ENCODE peak calls at places on chromosomes 4 and X, in seven cellular contexts. H, G, Q, D, K, Z and C are unnamed samples.
A peak's percentile ranks its signal among the peaks of the same experiment; 100 is the strongest.

GRCh38 chr4:102535398-102536082 is 34.4 kb downstream of the NFKB1 start:
- DNase-seq in H (peak; percentile 77), G (no peak), Q (no peak), D (no peak), K (peak; percentile 6), Z (peak; percentile 61), C (no peak)

GRCh38 chr4:22237155-22237751 is 278.6 kb downstream of the ADGRA3 start:
- DNase-seq in H (no peak), G (no peak), Q (peak; percentile 15), D (no peak), K (no peak), Z (peak; percentile 8), C (peak; percentile 2)

GRCh38 chr4:76384052-76384451 is 36.9 kb downstream of the CCDC158 start:
- DNase-seq in H (peak; percentile 39), G (no peak), Q (no peak), D (no peak), K (no peak), Z (peak; percentile 39), C (no peak)

GRCh38 chrX:65994519-65995501 is 45.1 kb downstream of the VSIG4 start:
- DNase-seq in H (no peak), G (no peak), Q (no peak), D (no peak), K (no peak), Z (no peak), C (no peak)

GRCh38 chr4:119020158-119020557 is 115.5 kb upstream of the MYOZ2 start:
- DNase-seq in H (peak; percentile 34), G (no peak), Q (no peak), D (no peak), K (no peak), Z (peak; percentile 31), C (no peak)

GRCh38 chr4:2365054-2365912 is 53.2 kb downstream of the ZFYVE28 start:
- DNase-seq in H (no peak), G (no peak), Q (no peak), D (no peak), K (no peak), Z (no peak), C (no peak)

GRCh38 chr4:147787204-147787603 is 55.3 kb downstream of the ARHGAP10 start:
- DNase-seq in H (peak; percentile 81), G (no peak), Q (no peak), D (no peak), K (no peak), Z (peak; percentile 63), C (peak; percentile 37)

GRCh38 chr4:128649161-128649560 is 160.3 kb upstream of the JADE1 start:
- DNase-seq in H (no peak), G (no peak), Q (no peak), D (no peak), K (no peak), Z (no peak), C (no peak)

GRCh38 chr4:156238171-156238570 is 284.5 kb upstream of the CTSO start:
- DNase-seq in H (no peak), G (no peak), Q (no peak), D (no peak), K (no peak), Z (no peak), C (no peak)

GRCh38 chrX:45775462-45775861 is 574.8 kb upstream of the DIPK2B start:
- DNase-seq in H (no peak), G (peak; percentile 77), Q (no peak), D (no peak), K (no peak), Z (peak; percentile 70), C (no peak)

GRCh38 chr4:15920723-15921591 is 17.6 kb downstream of the FGFBP1 start:
- DNase-seq in H (peak; percentile 98), G (peak; percentile 92), Q (no peak), D (no peak), K (peak; percentile 95), Z (peak; percentile 97), C (peak; percentile 96)

GRCh38 chrX:51459125-51459524 is 37.3 kb downstream of the NUDT11 start:
- DNase-seq in H (peak; percentile 41), G (peak; percentile 41), Q (no peak), D (no peak), K (no peak), Z (peak; percentile 35), C (peak; percentile 25)

GRCh38 chr4:168167714-168168284 is 75.5 kb downstream of the ANXA10 start:
- DNase-seq in H (peak; percentile 50), G (no peak), Q (no peak), D (no peak), K (no peak), Z (peak; percentile 31), C (no peak)

GRCh38 chrX:111005151-111005550 is 90.8 kb upstream of the PAK3 start:
- DNase-seq in H (no peak), G (no peak), Q (no peak), D (no peak), K (no peak), Z (no peak), C (no peak)

GRCh38 chrX:150610446-150610845 is 42.0 kb downstream of the MTM1 start:
- DNase-seq in H (peak; percentile 8), G (no peak), Q (no peak), D (no peak), K (no peak), Z (no peak), C (no peak)

GRCh38 chr4:21888195-21888976 is 60.2 kb downstream of the KCNIP4 start:
- DNase-seq in H (peak; percentile 93), G (peak; percentile 1), Q (no peak), D (no peak), K (peak; percentile 72), Z (peak; percentile 82), C (peak; percentile 40)

GRCh38 chr4:117085185-117085701 is at the start of gene TRAM1L1:
- DNase-seq in H (peak; percentile 66), G (no peak), Q (no peak), D (peak; percentile 80), K (peak; percentile 61), Z (peak; percentile 54), C (no peak)

GRCh38 chrX:150207733-150208132 is 155.4 kb upstream of the MAMLD1 start:
- DNase-seq in H (no peak), G (no peak), Q (no peak), D (no peak), K (no peak), Z (no peak), C (no peak)

GRCh38 chrX:47831788-47832187 is 4.9 kb upstream of the ZNF81 start:
- DNase-seq in H (peak; percentile 41), G (peak; percentile 65), Q (peak; percentile 40), D (no peak), K (no peak), Z (peak; percentile 48), C (peak; percentile 65)

GRCh38 chrX:5998901-5999300 is 229.8 kb downstream of the NLGN4X start:
- DNase-seq in H (no peak), G (no peak), Q (no peak), D (no peak), K (no peak), Z (no peak), C (no peak)

GRCh38 chr4:56086073-56086521 is 137.4 kb downstream of the CEP135 start:
- DNase-seq in H (peak; percentile 47), G (peak; percentile 63), Q (no peak), D (no peak), K (peak; percentile 1), Z (no peak), C (no peak)

GRCh38 chrX:42920752-42921151 is 142.8 kb upstream of the PPP1R2C start:
- DNase-seq in H (no peak), G (no peak), Q (no peak), D (no peak), K (no peak), Z (no peak), C (no peak)

GRCh38 chr4:15003891-15004700 is 1.8 kb downstream of the CPEB2 start:
- DNase-seq in H (no peak), G (peak; percentile 50), Q (peak; percentile 45), D (peak; percentile 82), K (no peak), Z (no peak), C (peak; percentile 40)

GRCh38 chrX:46913710-46914109 is 1.5 kb downstream of the JADE3 start:
- DNase-seq in H (peak; percentile 41), G (peak; percentile 32), Q (no peak), D (no peak), K (no peak), Z (peak; percentile 50), C (peak; percentile 26)

GRCh38 chr4:66091801-66092200 is 421.5 kb upstream of the EPHA5 start:
- DNase-seq in H (no peak), G (no peak), Q (no peak), D (no peak), K (no peak), Z (peak; percentile 3), C (no peak)

GRCh38 chrX:139287155-139287924 is 243.2 kb upstream of the F9 start:
- DNase-seq in H (no peak), G (no peak), Q (no peak), D (no peak), K (no peak), Z (no peak), C (no peak)

GRCh38 chrX:13939741-13940597 is 89.7 kb downstream of the GEMIN8 start:
- DNase-seq in H (no peak), G (no peak), Q (no peak), D (no peak), K (no peak), Z (no peak), C (no peak)

GRCh38 chr4:2962099-2962455 is 1.1 kb downstream of the NOP14 start:
- DNase-seq in H (no peak), G (peak; percentile 19), Q (no peak), D (no peak), K (no peak), Z (no peak), C (no peak)

GRCh38 chrX:129980540-129981206 is 1.8 kb upstream of the BCORL1 start:
- DNase-seq in H (no peak), G (peak; percentile 35), Q (no peak), D (no peak), K (no peak), Z (no peak), C (peak; percentile 52)